ENCODE peak calls at places on chromosomes 3 and 15, in four cellular contexts. O, P, L and F are unnamed samples.

GRCh38 chr3:11944052-11944673 is 60.0 kb upstream of the SYN2 start:
- DNase-seq in O (no peak), P (no peak), L (peak; percentile 37), F (no peak)

GRCh38 chr15:36117394-36117793 is 462.0 kb upstream of the CDIN1 start:
- DNase-seq in L (no peak), O (no peak), P (no peak), F (no peak)

GRCh38 chr3:56254261-56254660 is 214.0 kb downstream of the ERC2 start:
- DNase-seq in L (no peak), P (no peak), O (no peak), F (no peak)

GRCh38 chr3:158395421-158395820 is 175.6 kb upstream of the MLF1 start:
- DNase-seq in L (no peak), P (no peak), O (no peak), F (no peak)

GRCh38 chr3:188179006-188179966 is 25.3 kb downstream of the LPP start:
- DNase-seq in P (no peak), O (no peak), L (no peak), F (no peak)

GRCh38 chr15:74821091-74821789 is 5.2 kb upstream of the CPLX3 start:
- DNase-seq in P (no peak), L (no peak), O (no peak), F (no peak)

GRCh38 chr3:25664066-25664809 is 469 bp downstream of the TOP2B start:
- DNase-seq in L (peak; percentile 29), O (peak; percentile 54), P (peak; percentile 49), F (peak; percentile 47)

GRCh38 chr3:12553921-12554391 is 2.9 kb upstream of the MKRN2 start:
- DNase-seq in L (no peak), P (no peak), O (no peak), F (no peak)

GRCh38 chr3:159128628-159129027 is 326.8 kb downstream of the MFSD1 start:
- DNase-seq in L (no peak), P (no peak), O (no peak), F (no peak)

GRCh38 chr3:89690649-89691048 is 583.2 kb downstream of the EPHA3 start:
- DNase-seq in P (no peak), L (no peak), O (no peak), F (no peak)

GRCh38 chr15:41775651-41776050 is 1.4 kb downstream of the MAPKBP1 start:
- DNase-seq in L (no peak), O (no peak), P (no peak), F (no peak)

GRCh38 chr15:98676586-98677270 is 28.4 kb downstream of the IGF1R start:
- DNase-seq in O (no peak), L (no peak), P (no peak), F (no peak)

GRCh38 chr3:159187706-159188105 is 385.9 kb downstream of the MFSD1 start:
- DNase-seq in P (no peak), L (no peak), O (no peak), F (no peak)

GRCh38 chr3:189862385-189863023 is 231.3 kb downstream of the TP63 start:
- DNase-seq in L (no peak), P (no peak), O (no peak), F (no peak)

GRCh38 chr15:31265090-31265870 is 61.4 kb upstream of the KLF13 start:
- DNase-seq in L (peak; percentile 79), O (no peak), P (no peak), F (no peak)

GRCh38 chr3:167743799-167744198 is 8.3 kb downstream of the SERPINI1 start:
- DNase-seq in L (no peak), P (no peak), O (no peak), F (no peak)

GRCh38 chr3:17115186-17115585 is 230.4 kb downstream of the PLCL2 start:
- DNase-seq in P (no peak), O (no peak), L (no peak), F (no peak)

GRCh38 chr15:100383302-100384107 is 41.7 kb upstream of the ADAMTS17 start:
- DNase-seq in P (no peak), O (peak; percentile 5), L (peak; percentile 41), F (no peak)

GRCh38 chr3:45917146-45917885 is 25.9 kb upstream of the CXCR6 start:
- DNase-seq in L (no peak), O (no peak), P (no peak), F (no peak)